ENCODE peak calls at places on chromosomes 7 and 10, in five cellular contexts. H, P, A, X and W are unnamed samples.

GRCh38 chr7:70093496-70093895 is 495.2 kb downstream of the AUTS2 start:
- DNase-seq in H (no peak), P (peak; percentile 8), A (no peak), X (no peak), W (peak; percentile 19)

GRCh38 chr7:91266067-91266930 is 2.1 kb downstream of the FZD1 start:
- DNase-seq in H (no peak), P (peak; percentile 36), A (peak; percentile 45), X (no peak), W (peak; percentile 32)

GRCh38 chr10:82020999-82021398 is 146.0 kb downstream of the NRG3 start:
- DNase-seq in H (no peak), P (no peak), A (no peak), X (no peak), W (no peak)

GRCh38 chr7:142412551-142413193 is 154.8 kb upstream of the PRSS58 start:
- DNase-seq in H (peak; percentile 69), P (peak; percentile 81), A (peak; percentile 92), X (peak; percentile 59), W (peak; percentile 57)

GRCh38 chr7:144787127-144787526 is 48.7 kb downstream of the TPK1 start:
- DNase-seq in H (peak; percentile 18), P (no peak), A (peak; percentile 30), X (peak; percentile 3), W (no peak)

GRCh38 chr7:48035967-48036478 is 680 bp downstream of the C7orf57 start:
- DNase-seq in H (no peak), P (peak; percentile 72), A (peak; percentile 50), X (no peak), W (peak; percentile 33)

GRCh38 chr7:111103678-111104274 is 12.8 kb downstream of the LRRN3 start:
- DNase-seq in H (no peak), P (no peak), A (no peak), X (no peak), W (no peak)

GRCh38 chr7:108158766-108159165 is 28.6 kb upstream of the LAMB4 start:
- DNase-seq in H (no peak), P (peak; percentile 57), A (no peak), X (no peak), W (no peak)

GRCh38 chr10:98534046-98534445 is 87.3 kb upstream of the HPS1 start:
- DNase-seq in H (no peak), P (peak; percentile 60), A (no peak), X (no peak), W (no peak)

GRCh38 chr10:31345886-31346285 is 26.9 kb downstream of the ZEB1 start:
- DNase-seq in H (no peak), P (peak; percentile 52), A (no peak), X (no peak), W (no peak)

GRCh38 chr7:5619419-5620130 is 161.9 kb downstream of the RNF216 start:
- DNase-seq in H (no peak), P (no peak), A (no peak), X (no peak), W (no peak)

GRCh38 chr10:60962946-60963345 is 19.0 kb upstream of the RHOBTB1 start:
- DNase-seq in H (no peak), P (peak; percentile 15), A (no peak), X (no peak), W (no peak)

GRCh38 chr7:151723321-151723720 is 153.6 kb downstream of the PRKAG2 start:
- DNase-seq in H (no peak), P (no peak), A (no peak), X (no peak), W (no peak)

GRCh38 chr7:150370612-150371071 is 2.0 kb downstream of the REPIN1 start:
- DNase-seq in H (no peak), P (peak; percentile 71), A (no peak), X (no peak), W (no peak)

GRCh38 chr7:40015790-40016296 is 65.8 kb downstream of the CDK13 start:
- DNase-seq in H (no peak), P (peak; percentile 48), A (no peak), X (peak; percentile 7), W (peak; percentile 5)

GRCh38 chr7:40879941-40880558 is 745.2 kb downstream of the SUGCT start:
- DNase-seq in H (no peak), P (no peak), A (no peak), X (no peak), W (no peak)

GRCh38 chr10:59281861-59282260 is 80.5 kb downstream of the FAM13C start:
- DNase-seq in H (no peak), P (no peak), A (no peak), X (no peak), W (no peak)

GRCh38 chr7:100158229-100159098 is at the start of gene TRAPPC14:
- DNase-seq in H (no peak), P (peak; percentile 90), A (peak; percentile 97), X (peak; percentile 87), W (peak; percentile 95)

GRCh38 chr7:41219276-41219675 is 483.6 kb downstream of the INHBA start:
- DNase-seq in H (no peak), P (no peak), A (peak; percentile 80), X (no peak), W (no peak)

GRCh38 chr7:32298403-32299132 is 191.6 kb downstream of the LSM5 start:
- DNase-seq in H (no peak), P (peak; percentile 7), A (peak; percentile 61), X (no peak), W (peak; percentile 19)

GRCh38 chr10:49661291-49661856 is 18.1 kb upstream of the C10orf53 start:
- DNase-seq in H (no peak), P (no peak), A (no peak), X (no peak), W (peak; percentile 29)

GRCh38 chr7:72435366-72435765 is 23.2 kb upstream of the CALN1 start:
- DNase-seq in H (no peak), P (no peak), A (peak; percentile 20), X (no peak), W (peak; percentile 10)

GRCh38 chr10:35606423-35606822 is 1.3 kb downstream of the GJD4 start:
- DNase-seq in H (no peak), P (peak; percentile 24), A (no peak), X (no peak), W (no peak)

GRCh38 chr10:50653142-50653541 is 29.4 kb upstream of the SGMS1 start:
- DNase-seq in H (peak; percentile 8), P (peak; percentile 58), A (peak; percentile 12), X (peak; percentile 70), W (peak; percentile 26)

GRCh38 chr10:20674870-20675385 is 222.2 kb downstream of the NEBL start:
- DNase-seq in H (no peak), P (no peak), A (no peak), X (no peak), W (no peak)

GRCh38 chr7:1450431-1450830 is 8.8 kb downstream of the MICALL2 start:
- DNase-seq in H (no peak), P (no peak), A (no peak), X (no peak), W (no peak)
- H3K27ac ChIP-seq in H (no peak overlapping the region), P (no peak overlapping the region), A (no peak overlapping the region), X (no peak overlapping the region), W (no peak overlapping the region)

DNA sequence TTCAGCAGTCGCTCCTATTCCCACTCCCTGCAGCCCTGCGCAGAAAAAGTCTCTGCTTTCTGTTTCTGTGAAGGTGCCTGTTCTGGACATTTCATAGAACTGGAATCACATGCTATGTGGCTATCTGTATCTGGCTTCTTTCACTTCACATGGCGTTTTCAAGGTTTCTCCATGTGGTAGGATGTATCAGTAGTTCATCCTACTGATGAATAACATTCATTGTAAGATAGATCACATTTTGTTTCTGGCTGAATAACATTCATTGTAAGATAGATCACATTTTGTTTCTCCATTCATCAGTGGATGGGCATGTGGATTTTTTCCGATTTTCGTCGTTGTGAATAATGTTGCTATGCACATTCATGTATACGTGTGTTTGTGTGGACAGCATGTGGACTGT is 44.5 kb downstream of the HSPA12A start:
- DNase-seq in H (no peak), P (no peak), A (no peak), X (no peak), W (no peak)
- H3K9me2 ChIP-seq in H (no peaks in the 10 kb centered on the region), P (no peaks in the 10 kb centered on the region), A (no peaks in the 10 kb centered on the region), X (no peaks in the 10 kb centered on the region), W (no peaks in the 10 kb centered on the region)

GRCh38 chr7:134084488-134085144 is 42.5 kb upstream of the LRGUK start:
- DNase-seq in H (no peak), P (peak; percentile 21), A (no peak), X (peak; percentile 79), W (no peak)
- TF ChIP-seq EZH2phosphoT487 in H (no peak), P (no peak), A (no peak), X (no peak), W (no peak)

GRCh38 chr7:25886387-25887240 is 265.4 kb upstream of the NFE2L3 start:
- DNase-seq in H (no peak), P (no peak), A (no peak), X (no peak), W (no peak)

GRCh38 chr7:25887266-25887665 is 264.7 kb upstream of the NFE2L3 start:
- DNase-seq in H (no peak), P (no peak), A (no peak), X (no peak), W (no peak)

GRCh38 chr7:25887795-25888559 is 264.0 kb upstream of the NFE2L3 start:
- DNase-seq in H (no peak), P (no peak), A (no peak), X (no peak), W (no peak)

GRCh38 chr7:25891591-25891990 is 260.4 kb upstream of the NFE2L3 start:
- DNase-seq in H (no peak), P (no peak), A (no peak), X (no peak), W (no peak)

DNA sequence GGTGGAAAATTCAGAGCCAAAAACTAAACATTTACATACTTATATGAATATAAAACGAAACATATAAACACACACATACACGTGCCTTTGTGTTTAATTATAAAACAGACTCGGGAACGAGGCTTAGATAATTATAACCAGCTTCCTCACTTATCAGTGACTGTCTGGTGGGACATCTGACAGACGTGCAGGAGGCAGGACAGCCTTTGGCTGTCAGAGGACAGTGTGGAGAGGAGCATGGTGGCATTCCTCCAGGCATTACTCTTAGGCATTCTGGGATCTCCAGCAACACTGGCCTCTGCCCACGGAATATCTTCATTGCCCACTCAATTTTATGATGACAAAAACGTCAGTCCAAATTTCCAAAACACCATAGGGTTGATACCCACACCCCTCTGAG is 262.2 kb upstream of the NFE2L3 start:
- DNase-seq in H (no peak), P (no peak), A (no peak), X (no peak), W (no peak)
- H3K27ac ChIP-seq in H (no peak overlapping the region), P (no peak overlapping the region), A (no peak overlapping the region), X (no peak overlapping the region), W (no peak overlapping the region)

DNA sequence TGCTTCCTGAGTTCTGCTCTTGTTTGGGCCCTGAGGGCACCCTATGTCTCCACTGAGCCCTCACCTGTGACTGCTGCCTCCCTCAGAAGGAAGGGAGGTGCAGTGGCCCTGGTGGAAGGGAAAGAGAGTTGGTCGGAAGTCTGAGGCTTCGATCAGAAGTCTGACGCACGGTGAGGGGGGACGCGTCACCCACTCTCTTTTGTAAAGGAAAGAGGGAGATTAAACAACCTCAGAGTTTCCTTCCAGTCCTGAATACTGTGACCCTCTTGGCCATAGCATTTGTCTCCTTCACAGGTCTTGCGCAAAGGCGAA is 31.4 kb upstream of the TRIM8 start:
- DNase-seq in H (no peak), P (no peak), A (no peak), X (no peak), W (no peak)
- H3K9me2 ChIP-seq in H (no peaks in the 10 kb centered on the region), P (no peaks in the 10 kb centered on the region), A (no peaks in the 10 kb centered on the region), X (no peaks in the 10 kb centered on the region), W (no peaks in the 10 kb centered on the region)